ENCODE peak calls at places on chromosomes 16 and 17, in four cellular contexts. One of them, this sample, is unnamed.

GRCh38 chr17:28842282-28843012 is at the start of gene FAM222B:
- DNase-seq in GM12891: peak
- DNase-seq in GM12878: peak
- DNase-seq in K562: peak
- DNase-seq in this sample: peak

GRCh38 chr17:38815576-38816193 is 9.4 kb downstream of the CWC25 start:
- DNase-seq in GM12878: no peak
- DNase-seq in K562: peak
- DNase-seq in GM12891: no peak
- DNase-seq in this sample: no peak

GRCh38 chr17:71127416-71127815 is 958.1 kb downstream of the KCNJ2 start:
- DNase-seq in GM12878: no peak
- DNase-seq in K562: no peak
- DNase-seq in GM12891: no peak
- DNase-seq in this sample: no peak

GRCh38 chr16:52469775-52470174 is 77.2 kb downstream of the TOX3 start:
- DNase-seq in GM12891: no peak
- DNase-seq in K562: no peak
- DNase-seq in GM12878: no peak
- DNase-seq in this sample: no peak

GRCh38 chr16:79971237-79971572 is 370.7 kb upstream of the MAF start:
- DNase-seq in K562: no peak
- DNase-seq in GM12878: no peak
- DNase-seq in GM12891: no peak
- DNase-seq in this sample: no peak

GRCh38 chr16:8656376-8656775 is 18.0 kb upstream of the ABAT start:
- DNase-seq in GM12878: no peak
- DNase-seq in GM12891: no peak
- DNase-seq in K562: no peak
- DNase-seq in this sample: no peak

GRCh38 chr16:85912271-85912974 is 13.5 kb downstream of the IRF8 start:
- DNase-seq in K562: no peak
- DNase-seq in GM12878: no peak
- DNase-seq in GM12891: no peak
- DNase-seq in this sample: no peak

GRCh38 chr17:3923466-3924190 is 7.4 kb upstream of the P2RX1 start:
- DNase-seq in K562: no peak
- DNase-seq in GM12878: no peak
- DNase-seq in GM12891: no peak
- DNase-seq in this sample: no peak

GRCh38 chr17:31489295-31490018 is 98.0 kb downstream of the RAB11FIP4 start:
- DNase-seq in K562: peak
- DNase-seq in GM12878: no peak
- DNase-seq in GM12891: no peak
- DNase-seq in this sample: no peak

GRCh38 chr17:74786411-74787097 is 10.4 kb upstream of the NAT9 start:
- DNase-seq in GM12878: no peak
- DNase-seq in GM12891: no peak
- DNase-seq in K562: no peak
- DNase-seq in this sample: no peak
- TF ChIP-seq SPI1 in GM12878: no peak
- TF ChIP-seq SPI1 in GM12891: no peak
- TF ChIP-seq SPI1 in K562: no peak
- TF ChIP-seq SPI1 in this sample: no peak

GRCh38 chr17:61583242-61583641 is 7.8 kb downstream of the NACA2 start:
- DNase-seq in GM12878: no peak
- DNase-seq in GM12891: peak
- DNase-seq in K562: peak
- DNase-seq in this sample: peak
- TF ChIP-seq SPI1 in GM12878: no peak
- TF ChIP-seq SPI1 in GM12891: no peak
- TF ChIP-seq SPI1 in K562: no peak
- TF ChIP-seq SPI1 in this sample: no peak

GRCh38 chr17:45334231-45334630 is 17.4 kb upstream of the MAP3K14 start:
- DNase-seq in GM12878: no peak
- DNase-seq in K562: no peak
- DNase-seq in GM12891: no peak
- DNase-seq in this sample: no peak
- TF ChIP-seq SPI1 in GM12878: no peak
- TF ChIP-seq SPI1 in K562: no peak
- TF ChIP-seq SPI1 in GM12891: no peak
- TF ChIP-seq SPI1 in this sample: no peak

GRCh38 chr17:47325176-47325575 is 1.4 kb downstream of the EFCAB13 start:
- DNase-seq in K562: no peak
- DNase-seq in GM12878: no peak
- DNase-seq in GM12891: no peak
- DNase-seq in this sample: no peak
- TF ChIP-seq SPI1 in K562: no peak
- TF ChIP-seq SPI1 in GM12878: no peak
- TF ChIP-seq SPI1 in GM12891: no peak
- TF ChIP-seq SPI1 in this sample: no peak

GRCh38 chr16:58551496-58551895 is 36.2 kb downstream of the SETD6 start:
- DNase-seq in GM12891: no peak
- DNase-seq in GM12878: no peak
- DNase-seq in K562: no peak
- DNase-seq in this sample: no peak
- TF ChIP-seq SPI1 in GM12891: no peak
- TF ChIP-seq SPI1 in GM12878: no peak
- TF ChIP-seq SPI1 in K562: no peak
- TF ChIP-seq SPI1 in this sample: no peak

DNA sequence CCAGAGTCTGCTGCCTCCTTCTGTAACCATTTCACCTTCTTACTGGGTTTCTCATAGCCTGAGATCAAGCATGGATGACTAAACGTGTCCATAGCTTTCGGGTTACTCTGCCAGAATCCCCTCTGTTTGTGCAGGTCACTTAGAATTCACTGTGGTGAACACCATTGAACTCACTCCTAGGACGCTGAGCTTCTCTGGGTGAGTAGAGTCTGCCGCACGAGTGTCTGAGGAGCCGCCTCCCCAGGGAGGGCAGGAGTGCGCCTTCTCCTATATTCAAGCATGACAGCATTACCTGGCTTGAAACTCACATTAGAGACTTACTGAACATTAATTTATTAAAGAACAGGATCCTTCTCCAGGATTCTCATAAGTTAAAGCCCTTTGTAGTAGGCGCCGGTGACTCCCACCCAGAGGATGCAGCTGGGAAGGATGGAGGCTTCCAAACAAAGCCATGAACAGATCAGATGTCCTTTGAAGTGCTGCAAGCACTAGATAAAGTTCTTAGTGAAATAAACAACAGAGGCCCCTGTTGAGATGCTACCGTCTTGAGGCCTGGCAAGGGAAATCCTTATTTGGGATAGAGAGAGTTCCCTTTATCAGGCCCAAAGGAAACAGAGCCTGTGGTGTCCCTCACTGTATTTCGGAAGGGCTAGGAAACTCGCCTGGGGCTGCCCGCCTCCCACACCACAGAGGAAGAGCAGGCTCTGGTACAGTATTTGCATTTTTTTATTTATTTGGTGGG is 144.5 kb upstream of the PLCG2 start:
- DNase-seq in K562: peak
- DNase-seq in GM12878: no peak
- DNase-seq in GM12891: no peak
- DNase-seq in this sample: no peak
- TF ChIP-seq SPI1 in K562: peak
- TF ChIP-seq SPI1 in GM12878: no peak
- TF ChIP-seq SPI1 in GM12891: no peak
- TF ChIP-seq SPI1 in this sample: no peak

GRCh38 chr17:82849076-82849945 is 9.5 kb upstream of the ZNF750 start:
- DNase-seq in GM12878: no peak
- DNase-seq in GM12891: no peak
- DNase-seq in K562: no peak
- DNase-seq in this sample: no peak

GRCh38 chr17:82851381-82851780 is 11.6 kb upstream of the ZNF750 start:
- DNase-seq in GM12891: no peak
- DNase-seq in K562: no peak
- DNase-seq in GM12878: no peak
- DNase-seq in this sample: no peak

GRCh38 chr17:82845163-82845807 is 5.5 kb upstream of the ZNF750 start:
- DNase-seq in GM12878: no peak
- DNase-seq in GM12891: no peak
- DNase-seq in K562: no peak
- DNase-seq in this sample: no peak

GRCh38 chr17:82846061-82846691 is 6.4 kb upstream of the ZNF750 start:
- DNase-seq in K562: no peak
- DNase-seq in GM12878: no peak
- DNase-seq in GM12891: no peak
- DNase-seq in this sample: no peak

GRCh38 chr17:82848022-82848592 is 8.3 kb upstream of the ZNF750 start:
- DNase-seq in GM12891: no peak
- DNase-seq in K562: no peak
- DNase-seq in GM12878: no peak
- DNase-seq in this sample: no peak
- TF ChIP-seq SPI1 in GM12891: no peak
- TF ChIP-seq SPI1 in K562: no peak
- TF ChIP-seq SPI1 in GM12878: no peak
- TF ChIP-seq SPI1 in this sample: no peak

DNA sequence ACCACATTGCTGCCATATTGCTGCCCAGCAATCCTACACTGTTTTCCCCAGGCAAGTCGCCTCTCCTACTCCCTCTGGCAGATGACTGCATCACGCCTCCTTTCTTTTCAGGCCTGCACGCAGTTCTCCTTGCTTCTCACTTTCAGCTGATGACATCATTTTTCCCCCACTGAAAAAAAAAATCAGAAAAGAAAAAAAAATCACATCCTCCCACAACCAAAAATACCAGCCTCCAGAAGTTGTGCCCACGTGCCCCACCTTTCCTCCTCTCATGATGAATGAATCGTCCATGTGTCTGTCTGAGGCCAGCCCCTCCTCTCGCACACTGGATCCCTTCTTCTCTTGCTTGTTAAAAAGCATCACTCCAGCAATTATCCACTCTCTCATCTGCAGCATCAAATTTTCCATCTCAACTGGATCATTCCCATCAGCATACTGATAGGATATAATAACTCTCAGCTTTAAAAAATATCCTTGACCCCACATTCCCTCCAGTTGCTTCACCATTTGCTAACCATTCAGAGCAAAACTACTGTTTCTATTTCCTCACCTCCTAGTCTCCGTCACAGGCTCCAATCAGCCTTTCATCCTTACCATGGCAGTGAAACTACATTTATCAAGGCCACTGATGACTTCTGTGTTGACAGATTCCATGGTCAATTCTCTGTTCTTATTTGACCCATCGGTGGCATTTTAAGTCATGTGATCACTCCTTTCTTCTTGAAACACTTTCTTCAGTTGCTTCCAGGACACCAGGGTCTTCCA is 30.1 kb upstream of the DYNLL2 start:
- DNase-seq in K562: no peak
- DNase-seq in GM12878: no peak
- DNase-seq in GM12891: no peak
- DNase-seq in this sample: no peak
- TF ChIP-seq SPI1 in K562: no peak
- TF ChIP-seq SPI1 in GM12878: no peak
- TF ChIP-seq SPI1 in GM12891: no peak
- TF ChIP-seq SPI1 in this sample: no peak

GRCh38 chr17:42674755-42675347 is 1.9 kb downstream of the PLEKHH3 start:
- DNase-seq in K562: no peak
- DNase-seq in GM12891: no peak
- DNase-seq in GM12878: no peak
- DNase-seq in this sample: no peak

GRCh38 chr17:42675984-42676423 is 790 bp downstream of the PLEKHH3 start:
- DNase-seq in GM12878: no peak
- DNase-seq in K562: peak
- DNase-seq in GM12891: no peak
- DNase-seq in this sample: no peak

GRCh38 chr17:42673266-42673884 is 3.4 kb downstream of the PLEKHH3 start:
- DNase-seq in K562: peak
- DNase-seq in GM12891: no peak
- DNase-seq in GM12878: no peak
- DNase-seq in this sample: no peak

GRCh38 chr17:42675348-42675983 is 1.3 kb downstream of the PLEKHH3 start:
- DNase-seq in GM12891: no peak
- DNase-seq in K562: peak
- DNase-seq in GM12878: no peak
- DNase-seq in this sample: no peak

GRCh38 chr17:42673885-42674754 is 2.7 kb downstream of the PLEKHH3 start:
- DNase-seq in GM12878: no peak
- DNase-seq in GM12891: no peak
- DNase-seq in K562: peak
- DNase-seq in this sample: no peak
- TF ChIP-seq SPI1 in GM12878: no peak
- TF ChIP-seq SPI1 in GM12891: no peak
- TF ChIP-seq SPI1 in K562: no peak
- TF ChIP-seq SPI1 in this sample: no peak

DNA sequence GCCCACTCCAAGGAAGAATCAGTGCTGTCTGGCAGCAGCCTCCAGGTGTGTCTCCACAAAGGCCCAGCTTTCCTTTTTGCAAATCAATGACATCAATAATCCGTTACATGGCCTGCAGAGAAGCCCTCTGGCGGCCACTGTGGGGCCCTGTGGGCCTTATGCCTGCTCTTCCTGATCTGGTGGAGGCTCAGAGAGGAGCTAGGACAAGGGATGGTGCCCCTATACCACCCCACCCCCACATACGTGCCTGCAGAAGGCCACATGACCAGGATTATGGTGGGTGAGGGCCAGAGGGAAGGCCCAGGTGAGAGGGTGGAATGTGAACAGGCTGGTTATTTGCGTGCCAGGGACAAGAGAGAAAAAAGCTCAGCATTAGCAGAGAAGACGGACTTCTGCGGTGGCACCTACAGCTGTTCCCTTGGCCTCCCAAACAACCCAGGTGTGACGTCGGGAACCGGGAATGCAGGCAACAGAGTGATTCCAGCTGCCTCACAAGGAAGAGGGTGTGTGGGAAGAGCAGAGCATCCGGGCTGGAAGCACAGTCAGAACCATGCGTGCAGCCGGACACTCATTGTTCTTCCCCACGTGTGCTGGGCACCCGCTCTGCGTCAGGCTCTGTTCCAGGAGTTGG is 22.5 kb downstream of the EIF4A3 start:
- DNase-seq in K562: no peak
- DNase-seq in GM12891: no peak
- DNase-seq in GM12878: no peak
- DNase-seq in this sample: no peak
- TF ChIP-seq SPI1 in K562: no peak
- TF ChIP-seq SPI1 in GM12891: no peak
- TF ChIP-seq SPI1 in GM12878: no peak
- TF ChIP-seq SPI1 in this sample: no peak

This sample was measured in HL-60.